ENCODE peak calls at places on chromosomes 4 and X, in ten cellular contexts. L is amygdala, Y is mucosa of gallbladder, I is cardiac muscle cell, Z is GM13976, S is endodermal cell, C is MV-4-11, R is heart right ventricle, N is left colon, E is GM23338. J is an unnamed sample.

GRCh38 chr4:26032142-26032541 is 118.1 kb downstream of the SMIM20 start:
- DNase-seq in L (no peak), Y (no peak), I (no peak), Z (no peak), S (no peak), C (no peak), R (no peak), N (no peak), E (no peak), J (no peak)

GRCh38 chr4:1099684-1100335 is 13.6 kb downstream of the RNF212 start:
- DNase-seq in L (no peak), Y (no peak), I (no peak), Z (peak), S (no peak), C (no peak), R (no peak), N (no peak), E (no peak), J (no peak)

GRCh38 chr4:8882239-8882638 is 10.6 kb upstream of the HMX1 start:
- DNase-seq in L (no peak), Y (no peak), I (no peak), Z (no peak), S (no peak), C (no peak), R (no peak), N (no peak), E (no peak), J (no peak)

GRCh38 chr4:152258804-152259708 is 276.8 kb downstream of the FBXW7 start:
- DNase-seq in L (no peak), Y (no peak), I (no peak), Z (no peak), S (no peak), C (no peak), R (no peak), N (no peak), E (no peak), J (no peak)

GRCh38 chr4:43339435-43339834 is 446.9 kb downstream of the GRXCR1 start:
- DNase-seq in L (no peak), Y (no peak), I (no peak), Z (no peak), S (no peak), C (no peak), R (no peak), N (no peak), E (no peak), J (no peak)

GRCh38 chr4:176988226-176988625 is 195.5 kb upstream of the VEGFC start:
- DNase-seq in L (no peak), Y (no peak), I (no peak), Z (no peak), S (no peak), C (peak), R (no peak), N (no peak), E (no peak), J (no peak)

GRCh38 chr4:7512428-7512827 is 77.7 kb upstream of the PSAPL1 start:
- DNase-seq in L (no peak), Y (no peak), I (no peak), Z (no peak), S (no peak), C (no peak), R (no peak), N (no peak), E (no peak), J (no peak)

GRCh38 chr4:121554377-121554776 is 142.4 kb downstream of the ANXA5 start:
- DNase-seq in L (no peak), Y (no peak), I (no peak), Z (no peak), S (no peak), C (no peak), R (peak), N (no peak), E (no peak), J (no peak)

GRCh38 chr4:7767966-7768365 is 171.7 kb downstream of the AFAP1 start:
- DNase-seq in L (no peak), Y (no peak), I (no peak), Z (no peak), S (no peak), C (no peak), R (no peak), N (no peak), E (no peak), J (no peak)

GRCh38 chr4:82217986-82218715 is 155.6 kb downstream of the HNRNPD start:
- DNase-seq in L (no peak), Y (no peak), I (no peak), Z (no peak), S (no peak), C (no peak), R (no peak), N (no peak), E (peak), J (no peak)

GRCh38 chr4:5370286-5370685 is 319.0 kb downstream of the STK32B start:
- DNase-seq in L (no peak), Y (no peak), I (no peak), Z (no peak), S (no peak), C (no peak), R (no peak), N (no peak), E (no peak), J (no peak)

GRCh38 chr4:3481113-3481531 is 18.0 kb downstream of the DOK7 start:
- DNase-seq in L (no peak), Y (no peak), I (peak), Z (no peak), S (peak), C (no peak), R (no peak), N (no peak), E (no peak), J (no peak)

GRCh38 chr4:170017252-170017651 is 8.9 kb downstream of the MFAP3L start:
- DNase-seq in L (no peak), Y (no peak), I (no peak), Z (no peak), S (no peak), C (no peak), R (no peak), N (no peak), E (no peak), J (no peak)

GRCh38 chr4:125115476-125115875 is 199.3 kb upstream of the FAT4 start:
- DNase-seq in L (no peak), Y (no peak), I (no peak), Z (no peak), S (no peak), C (no peak), R (no peak), N (no peak), E (no peak), J (no peak)

GRCh38 chr4:54746228-54746627 is 88.5 kb downstream of the KIT start:
- DNase-seq in L (no peak), Y (no peak), I (no peak), Z (no peak), S (no peak), C (peak), R (no peak), N (no peak), E (no peak), J (no peak)

GRCh38 chrX:149937881-149938426 is 337 bp downstream of the EOLA2 start:
- DNase-seq in L (no peak), Y (no peak), I (no peak), Z (no peak), S (peak), C (no peak), R (peak), N (no peak), E (peak), J (no peak)

GRCh38 chr4:4541661-4542570 is at the start of gene STX18:
- DNase-seq in L (peak), Y (peak), I (peak), Z (peak), S (peak), C (peak), R (peak), N (peak), E (peak), J (peak)

GRCh38 chr4:81049861-81050423 is 19.4 kb downstream of the BMP3 start:
- DNase-seq in L (no peak), Y (no peak), I (no peak), Z (no peak), S (no peak), C (no peak), R (no peak), N (no peak), E (no peak), J (no peak)

GRCh38 chr4:52052475-52052780 is 1.3 kb downstream of the SPATA18 start:
- DNase-seq in L (no peak), Y (no peak), I (peak), Z (peak), S (no peak), C (peak), R (peak), N (no peak), E (peak), J (no peak)

GRCh38 chr4:53306729-53307128 is 59.1 kb downstream of the SCFD2 start:
- DNase-seq in L (no peak), Y (no peak), I (no peak), Z (no peak), S (no peak), C (no peak), R (no peak), N (no peak), E (no peak), J (no peak)

GRCh38 chrX:12580548-12580947 is 210.7 kb upstream of the PRPS2 start:
- DNase-seq in L (no peak), Y (no peak), I (no peak), Z (no peak), S (no peak), C (no peak), R (no peak), N (no peak), E (no peak), J (no peak)

GRCh38 chr4:10123227-10124101 is 6.9 kb upstream of the WDR1 start:
- DNase-seq in L (no peak), Y (no peak), I (no peak), Z (no peak), S (peak), C (peak), R (no peak), N (no peak), E (peak), J (no peak)